ENCODE peak calls at places on chromosomes 5 and 9, in ten cellular contexts. One of them, this sample, is unnamed.

GRCh38 chr9:69433426-69433825 is 108.4 kb downstream of the ENTREP1 start:
- DNase-seq in ascending aorta: no peak
- DNase-seq in Caco-2: no peak
- DNase-seq in MCF 10A: no peak
- DNase-seq in heart right ventricle: no peak
- DNase-seq in B cell: peak; percentile 18
- DNase-seq in transverse colon: no peak
- DNase-seq in endothelial cell: no peak
- DNase-seq in breast epithelium: no peak
- DNase-seq in choroid plexus epithelial cell: no peak
- DNase-seq in this sample: no peak

GRCh38 chr9:93886911-93887310 is 68.2 kb downstream of the BARX1 start:
- DNase-seq in ascending aorta: no peak
- DNase-seq in Caco-2: no peak
- DNase-seq in MCF 10A: no peak
- DNase-seq in heart right ventricle: no peak
- DNase-seq in B cell: no peak
- DNase-seq in transverse colon: no peak
- DNase-seq in endothelial cell: no peak
- DNase-seq in breast epithelium: no peak
- DNase-seq in choroid plexus epithelial cell: no peak
- DNase-seq in this sample: no peak

GRCh38 chr5:160083012-160083436 is 36.2 kb downstream of the PWWP2A start:
- DNase-seq in ascending aorta: no peak
- DNase-seq in Caco-2: no peak
- DNase-seq in MCF 10A: peak; percentile 61
- DNase-seq in heart right ventricle: no peak
- DNase-seq in B cell: no peak
- DNase-seq in transverse colon: no peak
- DNase-seq in endothelial cell: no peak
- DNase-seq in breast epithelium: no peak
- DNase-seq in choroid plexus epithelial cell: peak; percentile 82
- DNase-seq in this sample: no peak

GRCh38 chr9:135224921-135225541 is 137.6 kb downstream of the OLFM1 start:
- DNase-seq in ascending aorta: no peak
- DNase-seq in Caco-2: no peak
- DNase-seq in MCF 10A: no peak
- DNase-seq in heart right ventricle: no peak
- DNase-seq in B cell: no peak
- DNase-seq in transverse colon: no peak
- DNase-seq in endothelial cell: no peak
- DNase-seq in breast epithelium: no peak
- DNase-seq in choroid plexus epithelial cell: no peak
- DNase-seq in this sample: no peak

GRCh38 chr5:164013077-164013670 is 507.8 kb downstream of the MAT2B start:
- DNase-seq in ascending aorta: no peak
- DNase-seq in Caco-2: peak; percentile 68
- DNase-seq in MCF 10A: peak; percentile 91
- DNase-seq in heart right ventricle: no peak
- DNase-seq in B cell: peak; percentile 74
- DNase-seq in transverse colon: peak; percentile 57
- DNase-seq in endothelial cell: peak; percentile 74
- DNase-seq in breast epithelium: no peak
- DNase-seq in choroid plexus epithelial cell: peak; percentile 89
- DNase-seq in this sample: peak; percentile 22

GRCh38 chr9:31210982-31211570 is 1173.4 kb upstream of the ACO1 start:
- DNase-seq in ascending aorta: no peak
- DNase-seq in Caco-2: peak; percentile 2
- DNase-seq in MCF 10A: no peak
- DNase-seq in heart right ventricle: no peak
- DNase-seq in B cell: no peak
- DNase-seq in transverse colon: peak; percentile 7
- DNase-seq in endothelial cell: no peak
- DNase-seq in breast epithelium: no peak
- DNase-seq in choroid plexus epithelial cell: peak; percentile 52
- DNase-seq in this sample: peak; percentile 3

GRCh38 chr9:73152445-73152844 is 780 bp downstream of the ANXA1 start:
- DNase-seq in ascending aorta: no peak
- DNase-seq in Caco-2: no peak
- DNase-seq in MCF 10A: peak; percentile 48
- DNase-seq in heart right ventricle: no peak
- DNase-seq in B cell: no peak
- DNase-seq in transverse colon: no peak
- DNase-seq in endothelial cell: no peak
- DNase-seq in breast epithelium: no peak
- DNase-seq in choroid plexus epithelial cell: peak; percentile 44
- DNase-seq in this sample: no peak

GRCh38 chr5:66193419-66193818 is 49.3 kb downstream of the SREK1 start:
- DNase-seq in ascending aorta: no peak
- DNase-seq in Caco-2: no peak
- DNase-seq in MCF 10A: no peak
- DNase-seq in heart right ventricle: no peak
- DNase-seq in B cell: no peak
- DNase-seq in transverse colon: no peak
- DNase-seq in endothelial cell: no peak
- DNase-seq in breast epithelium: no peak
- DNase-seq in choroid plexus epithelial cell: no peak
- DNase-seq in this sample: no peak

GRCh38 chr9:134190232-134191121 is 26.1 kb upstream of the RNU6ATAC start:
- DNase-seq in ascending aorta: no peak
- DNase-seq in Caco-2: no peak
- DNase-seq in MCF 10A: no peak
- DNase-seq in heart right ventricle: no peak
- DNase-seq in B cell: no peak
- DNase-seq in transverse colon: no peak
- DNase-seq in endothelial cell: no peak
- DNase-seq in breast epithelium: no peak
- DNase-seq in choroid plexus epithelial cell: no peak
- DNase-seq in this sample: no peak

GRCh38 chr5:93209476-93209875 is 371.5 kb downstream of the NR2F1-AS1 start:
- DNase-seq in ascending aorta: no peak
- DNase-seq in Caco-2: no peak
- DNase-seq in MCF 10A: no peak
- DNase-seq in heart right ventricle: no peak
- DNase-seq in B cell: no peak
- DNase-seq in transverse colon: no peak
- DNase-seq in endothelial cell: no peak
- DNase-seq in breast epithelium: no peak
- DNase-seq in choroid plexus epithelial cell: no peak
- DNase-seq in this sample: no peak

GRCh38 chr5:57298985-57299491 is 125.2 kb downstream of the GPBP1 start:
- DNase-seq in ascending aorta: no peak
- DNase-seq in Caco-2: peak; percentile 76
- DNase-seq in MCF 10A: peak; percentile 78
- DNase-seq in heart right ventricle: no peak
- DNase-seq in B cell: no peak
- DNase-seq in transverse colon: peak; percentile 30
- DNase-seq in endothelial cell: peak; percentile 50
- DNase-seq in breast epithelium: peak; percentile 25
- DNase-seq in choroid plexus epithelial cell: peak; percentile 94
- DNase-seq in this sample: peak; percentile 39

GRCh38 chr9:93579711-93580516 is 3.5 kb downstream of the PHF2 start:
- DNase-seq in ascending aorta: no peak
- DNase-seq in Caco-2: no peak
- DNase-seq in MCF 10A: no peak
- DNase-seq in heart right ventricle: no peak
- DNase-seq in B cell: no peak
- DNase-seq in transverse colon: no peak
- DNase-seq in endothelial cell: no peak
- DNase-seq in breast epithelium: peak; percentile 29
- DNase-seq in choroid plexus epithelial cell: no peak
- DNase-seq in this sample: no peak

GRCh38 chr5:134547579-134547978 is 22.1 kb downstream of the JADE2 start:
- DNase-seq in ascending aorta: no peak
- DNase-seq in Caco-2: no peak
- DNase-seq in MCF 10A: peak; percentile 91
- DNase-seq in heart right ventricle: no peak
- DNase-seq in B cell: no peak
- DNase-seq in transverse colon: no peak
- DNase-seq in endothelial cell: no peak
- DNase-seq in breast epithelium: no peak
- DNase-seq in choroid plexus epithelial cell: peak; percentile 69
- DNase-seq in this sample: no peak

DNA sequence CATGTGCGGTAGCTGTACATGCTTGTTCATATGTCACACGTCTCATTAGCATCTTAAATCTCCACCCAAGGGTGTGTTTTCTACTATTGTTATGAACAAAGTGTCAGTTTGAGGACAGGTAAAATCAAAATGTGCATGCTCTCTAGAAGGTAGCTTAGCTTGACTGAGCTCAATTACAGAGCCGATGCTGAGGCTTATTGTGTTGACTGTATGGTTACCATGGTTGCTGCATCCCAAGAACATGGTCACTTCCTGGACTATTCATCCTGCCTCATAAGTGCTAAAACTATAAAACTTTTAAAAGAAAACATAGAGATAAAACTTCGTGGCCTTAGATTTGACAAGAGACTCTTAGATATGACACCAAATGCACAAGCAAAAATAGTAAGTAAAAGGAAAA is 426.1 kb upstream of the CTNND2 start:
- DNase-seq in ascending aorta: no peak
- DNase-seq in Caco-2: no peak
- DNase-seq in MCF 10A: no peak
- DNase-seq in heart right ventricle: no peak
- DNase-seq in B cell: no peak
- DNase-seq in transverse colon: no peak
- DNase-seq in endothelial cell: no peak
- DNase-seq in breast epithelium: no peak
- DNase-seq in choroid plexus epithelial cell: no peak
- DNase-seq in this sample: no peak
- TF ChIP-seq CTCF in ascending aorta: no peak
- TF ChIP-seq CTCF in Caco-2: no peak
- TF ChIP-seq CTCF in MCF 10A: no peak
- TF ChIP-seq CTCF in heart right ventricle: no peak
- TF ChIP-seq CTCF in B cell: no peak
- TF ChIP-seq CTCF in transverse colon: no peak
- TF ChIP-seq CTCF in endothelial cell: no peak
- TF ChIP-seq CTCF in breast epithelium: no peak
- TF ChIP-seq CTCF in choroid plexus epithelial cell: no peak
- TF ChIP-seq CTCF in this sample: no peak

GRCh38 chr5:132228241-132229035 is 785 bp upstream of the P4HA2 start:
- DNase-seq in ascending aorta: no peak
- DNase-seq in Caco-2: no peak
- DNase-seq in MCF 10A: no peak
- DNase-seq in heart right ventricle: peak; percentile 47
- DNase-seq in B cell: no peak
- DNase-seq in transverse colon: peak; percentile 8
- DNase-seq in endothelial cell: no peak
- DNase-seq in breast epithelium: no peak
- DNase-seq in choroid plexus epithelial cell: no peak
- DNase-seq in this sample: no peak

GRCh38 chr5:132227235-132227484 is 493 bp downstream of the P4HA2 start:
- DNase-seq in ascending aorta: no peak
- DNase-seq in Caco-2: no peak
- DNase-seq in MCF 10A: no peak
- DNase-seq in heart right ventricle: no peak
- DNase-seq in B cell: no peak
- DNase-seq in transverse colon: no peak
- DNase-seq in endothelial cell: no peak
- DNase-seq in breast epithelium: no peak
- DNase-seq in choroid plexus epithelial cell: no peak
- DNase-seq in this sample: no peak

GRCh38 chr5:132226516-132227234 is 978 bp downstream of the P4HA2 start:
- DNase-seq in ascending aorta: no peak
- DNase-seq in Caco-2: no peak
- DNase-seq in MCF 10A: no peak
- DNase-seq in heart right ventricle: peak; percentile 31
- DNase-seq in B cell: no peak
- DNase-seq in transverse colon: peak; percentile 8
- DNase-seq in endothelial cell: no peak
- DNase-seq in breast epithelium: no peak
- DNase-seq in choroid plexus epithelial cell: no peak
- DNase-seq in this sample: no peak

GRCh38 chr5:132229236-132229635 is 1.6 kb upstream of the P4HA2 start:
- DNase-seq in ascending aorta: no peak
- DNase-seq in Caco-2: no peak
- DNase-seq in MCF 10A: no peak
- DNase-seq in heart right ventricle: no peak
- DNase-seq in B cell: no peak
- DNase-seq in transverse colon: peak; percentile 4
- DNase-seq in endothelial cell: no peak
- DNase-seq in breast epithelium: no peak
- DNase-seq in choroid plexus epithelial cell: no peak
- DNase-seq in this sample: no peak

GRCh38 chr5:132227485-132228240 is at the start of gene P4HA2:
- DNase-seq in ascending aorta: no peak
- DNase-seq in Caco-2: peak; percentile 91
- DNase-seq in MCF 10A: peak; percentile 86
- DNase-seq in heart right ventricle: peak; percentile 87
- DNase-seq in B cell: no peak
- DNase-seq in transverse colon: peak; percentile 91
- DNase-seq in endothelial cell: peak; percentile 67
- DNase-seq in breast epithelium: peak; percentile 69
- DNase-seq in choroid plexus epithelial cell: peak; percentile 71
- DNase-seq in this sample: peak; percentile 94
- TF ChIP-seq CTCF in ascending aorta: peak; percentile 27
- TF ChIP-seq CTCF in Caco-2: peak; percentile 10
- TF ChIP-seq CTCF in MCF 10A: peak; percentile 21
- TF ChIP-seq CTCF in heart right ventricle: no peak
- TF ChIP-seq CTCF in B cell: no peak
- TF ChIP-seq CTCF in transverse colon: peak; percentile 52
- TF ChIP-seq CTCF in endothelial cell: no peak
- TF ChIP-seq CTCF in breast epithelium: no peak
- TF ChIP-seq CTCF in choroid plexus epithelial cell: no peak
- TF ChIP-seq CTCF in this sample: peak; percentile 15

GRCh38 chr5:115770466-115770865 is 46.0 kb downstream of the CDO1 start:
- DNase-seq in ascending aorta: no peak
- DNase-seq in Caco-2: peak; percentile 4
- DNase-seq in MCF 10A: no peak
- DNase-seq in heart right ventricle: no peak
- DNase-seq in B cell: no peak
- DNase-seq in transverse colon: no peak
- DNase-seq in endothelial cell: peak; percentile 43
- DNase-seq in breast epithelium: no peak
- DNase-seq in choroid plexus epithelial cell: no peak
- DNase-seq in this sample: no peak
- TF ChIP-seq CTCF in ascending aorta: no peak
- TF ChIP-seq CTCF in Caco-2: peak; percentile 52
- TF ChIP-seq CTCF in MCF 10A: no peak
- TF ChIP-seq CTCF in heart right ventricle: no peak
- TF ChIP-seq CTCF in B cell: peak; percentile 18
- TF ChIP-seq CTCF in transverse colon: no peak
- TF ChIP-seq CTCF in endothelial cell: peak; percentile 73
- TF ChIP-seq CTCF in breast epithelium: no peak
- TF ChIP-seq CTCF in choroid plexus epithelial cell: peak; percentile 57
- TF ChIP-seq CTCF in this sample: peak; percentile 48

DNA sequence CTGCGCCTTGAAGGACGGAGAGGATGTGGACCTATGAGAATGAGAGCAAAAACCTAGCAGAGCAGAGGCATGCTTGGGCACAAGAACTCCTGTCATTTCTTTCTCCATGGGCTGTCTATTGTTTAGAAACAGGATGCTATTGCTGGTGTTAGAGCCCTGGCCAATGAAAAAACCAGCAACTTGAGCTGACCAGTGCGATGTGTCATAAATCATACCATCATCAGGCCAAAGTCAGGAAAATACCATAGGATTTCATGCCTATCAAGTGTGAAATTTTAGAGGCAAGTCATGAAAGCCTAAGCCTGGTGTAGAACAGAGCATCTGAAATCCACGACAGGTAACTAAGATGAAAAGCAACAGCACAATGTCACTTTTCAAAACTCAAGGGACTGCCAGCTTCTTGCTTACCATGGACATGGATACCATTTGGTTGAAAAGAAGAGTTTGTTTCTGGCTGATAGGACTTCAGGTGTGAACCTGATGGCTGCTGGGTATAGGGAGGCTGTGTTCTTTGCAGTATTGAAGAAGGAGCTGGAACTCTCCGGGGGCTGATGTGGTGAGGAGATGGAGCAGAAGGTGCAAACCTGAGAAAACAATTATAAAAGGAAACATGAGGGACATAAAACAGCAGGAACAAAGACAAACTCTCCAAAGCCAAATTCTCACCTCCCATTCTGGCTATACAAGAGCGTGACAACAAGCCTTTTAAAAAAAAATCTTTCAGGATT is 330.0 kb upstream of the RFX3 start:
- DNase-seq in ascending aorta: no peak
- DNase-seq in Caco-2: no peak
- DNase-seq in MCF 10A: no peak
- DNase-seq in heart right ventricle: no peak
- DNase-seq in B cell: no peak
- DNase-seq in transverse colon: no peak
- DNase-seq in endothelial cell: no peak
- DNase-seq in breast epithelium: no peak
- DNase-seq in choroid plexus epithelial cell: no peak
- DNase-seq in this sample: no peak
- TF ChIP-seq CTCF in ascending aorta: no peak
- TF ChIP-seq CTCF in Caco-2: no peak
- TF ChIP-seq CTCF in MCF 10A: no peak
- TF ChIP-seq CTCF in heart right ventricle: no peak
- TF ChIP-seq CTCF in B cell: no peak
- TF ChIP-seq CTCF in transverse colon: no peak
- TF ChIP-seq CTCF in endothelial cell: no peak
- TF ChIP-seq CTCF in breast epithelium: no peak
- TF ChIP-seq CTCF in choroid plexus epithelial cell: no peak
- TF ChIP-seq CTCF in this sample: no peak

This sample was measured in GM13977.